ENCODE peak calls at places on chromosomes 3 and 15, in four cellular contexts. One of them, this sample, is unnamed.

GRCh38 chr3:46845860-46846623 is 17.2 kb downstream of the MYL3 start:
- DNase-seq in H1: peak
- DNase-seq in HepG2: no peak
- DNase-seq in K562: peak
- DNase-seq in this sample: no peak

GRCh38 chr15:90358124-90359033 is 6.3 kb downstream of the ZNF774 start:
- DNase-seq in H1: no peak
- DNase-seq in K562: no peak
- DNase-seq in HepG2: no peak
- DNase-seq in this sample: no peak

GRCh38 chr3:87436781-87437543 is 160.6 kb upstream of the POU1F1 start:
- DNase-seq in H1: no peak
- DNase-seq in K562: no peak
- DNase-seq in HepG2: no peak
- DNase-seq in this sample: no peak

GRCh38 chr3:115388825-115389224 is 234.5 kb upstream of the GAP43 start:
- DNase-seq in K562: no peak
- DNase-seq in HepG2: no peak
- DNase-seq in H1: no peak
- DNase-seq in this sample: no peak

GRCh38 chr15:31236184-31237041 is 90.2 kb upstream of the KLF13 start:
- DNase-seq in HepG2: peak
- DNase-seq in K562: peak
- DNase-seq in H1: no peak
- DNase-seq in this sample: no peak

GRCh38 chr3:38153986-38154608 is 11.2 kb upstream of the OXSR1 start:
- DNase-seq in HepG2: no peak
- DNase-seq in K562: no peak
- DNase-seq in H1: no peak
- DNase-seq in this sample: no peak

GRCh38 chr3:128301186-128302023 is 148.1 kb downstream of the EEFSEC start:
- DNase-seq in HepG2: no peak
- DNase-seq in H1: no peak
- DNase-seq in K562: no peak
- DNase-seq in this sample: no peak

GRCh38 chr3:33115024-33115768 is 1.4 kb downstream of the CRTAP start:
- DNase-seq in H1: no peak
- DNase-seq in K562: peak
- DNase-seq in HepG2: no peak
- DNase-seq in this sample: peak

GRCh38 chr3:157107037-157107436 is 52.9 kb downstream of the CCNL1 start:
- DNase-seq in K562: no peak
- DNase-seq in HepG2: no peak
- DNase-seq in H1: no peak
- DNase-seq in this sample: no peak

GRCh38 chr3:39960515-39961403 is 151.3 kb downstream of the MYRIP start:
- DNase-seq in H1: no peak
- DNase-seq in HepG2: no peak
- DNase-seq in K562: no peak
- DNase-seq in this sample: no peak

GRCh38 chr3:12049675-12050074 is 45.5 kb downstream of the SYN2 start:
- DNase-seq in HepG2: no peak
- DNase-seq in H1: no peak
- DNase-seq in K562: no peak
- DNase-seq in this sample: no peak

GRCh38 chr3:40588406-40588805 is 63.6 kb downstream of the ZNF621 start:
- DNase-seq in H1: no peak
- DNase-seq in K562: no peak
- DNase-seq in HepG2: peak
- DNase-seq in this sample: no peak

GRCh38 chr3:52247455-52248164 is 2.1 kb downstream of the PPM1M start:
- DNase-seq in H1: no peak
- DNase-seq in HepG2: no peak
- DNase-seq in K562: no peak
- DNase-seq in this sample: no peak

GRCh38 chr3:128133273-128133883 is 9.8 kb upstream of the RUVBL1 start:
- DNase-seq in HepG2: peak
- DNase-seq in H1: no peak
- DNase-seq in K562: no peak
- DNase-seq in this sample: peak

GRCh38 chr3:108603689-108604088 is 14.2 kb downstream of the DZIP3 start:
- DNase-seq in HepG2: no peak
- DNase-seq in H1: no peak
- DNase-seq in K562: no peak
- DNase-seq in this sample: no peak

GRCh38 chr15:59528965-59529402 is 82.6 kb upstream of the GCNT3 start:
- DNase-seq in H1: peak
- DNase-seq in K562: peak
- DNase-seq in HepG2: peak
- DNase-seq in this sample: peak

GRCh38 chr3:42394579-42395288 is 15.7 kb downstream of the LYZL4 start:
- DNase-seq in HepG2: no peak
- DNase-seq in K562: no peak
- DNase-seq in H1: no peak
- DNase-seq in this sample: no peak

GRCh38 chr3:60552581-60552980 is 698.7 kb downstream of the FHIT start:
- DNase-seq in HepG2: no peak
- DNase-seq in K562: no peak
- DNase-seq in H1: no peak
- DNase-seq in this sample: no peak

GRCh38 chr3:27340524-27340923 is 28.7 kb downstream of the NEK10 start:
- DNase-seq in H1: no peak
- DNase-seq in K562: no peak
- DNase-seq in HepG2: no peak
- DNase-seq in this sample: no peak

GRCh38 chr3:69385723-69386483 is at the start of gene FRMD4B:
- DNase-seq in HepG2: peak
- DNase-seq in K562: peak
- DNase-seq in H1: no peak
- DNase-seq in this sample: no peak

GRCh38 chr3:122760457-122761271 is 33.0 kb downstream of the HSPBAP1 start:
- DNase-seq in HepG2: no peak
- DNase-seq in K562: no peak
- DNase-seq in H1: peak
- DNase-seq in this sample: peak

GRCh38 chr15:60003243-60004018 is 680 bp upstream of the FOXB1 start:
- DNase-seq in HepG2: no peak
- DNase-seq in K562: no peak
- DNase-seq in H1: no peak
- DNase-seq in this sample: no peak

GRCh38 chr15:98217356-98217755 is 256.9 kb downstream of the ARRDC4 start:
- DNase-seq in H1: no peak
- DNase-seq in K562: no peak
- DNase-seq in HepG2: no peak
- DNase-seq in this sample: no peak

GRCh38 chr15:61521961-61522360 is 292.9 kb upstream of the RORA start:
- DNase-seq in HepG2: no peak
- DNase-seq in K562: no peak
- DNase-seq in H1: no peak
- DNase-seq in this sample: no peak

GRCh38 chr15:100733088-100733487 is 130.7 kb downstream of the ASB7 start:
- DNase-seq in K562: no peak
- DNase-seq in H1: no peak
- DNase-seq in HepG2: no peak
- DNase-seq in this sample: no peak

GRCh38 chr15:31278056-31278445 is 48.6 kb upstream of the KLF13 start:
- DNase-seq in H1: no peak
- DNase-seq in K562: peak
- DNase-seq in HepG2: no peak
- DNase-seq in this sample: no peak

GRCh38 chr15:50112488-50113186 is 6.4 kb downstream of the ATP8B4 start:
- DNase-seq in HepG2: no peak
- DNase-seq in H1: no peak
- DNase-seq in K562: no peak
- DNase-seq in this sample: no peak

GRCh38 chr3:163328680-163329079 is 1749.6 kb downstream of the SI start:
- DNase-seq in H1: peak
- DNase-seq in HepG2: no peak
- DNase-seq in K562: no peak
- DNase-seq in this sample: no peak

GRCh38 chr3:194439915-194440550 is 41.0 kb upstream of the GP5 start:
- DNase-seq in HepG2: no peak
- DNase-seq in H1: no peak
- DNase-seq in K562: no peak
- DNase-seq in this sample: no peak

GRCh38 chr3:14533457-14533958 is 6.6 kb downstream of the GRIP2 start:
- DNase-seq in K562: no peak
- DNase-seq in H1: no peak
- DNase-seq in HepG2: no peak
- DNase-seq in this sample: no peak

GRCh38 chr3:155525324-155525833 is 219.5 kb downstream of the PLCH1 start:
- DNase-seq in K562: no peak
- DNase-seq in HepG2: no peak
- DNase-seq in H1: no peak
- DNase-seq in this sample: no peak

GRCh38 chr3:183253364-183253960 is 409 bp downstream of the B3GNT5 start:
- DNase-seq in H1: no peak
- DNase-seq in HepG2: no peak
- DNase-seq in K562: peak
- DNase-seq in this sample: no peak

GRCh38 chr15:48759921-48760320 is 50.9 kb downstream of the CEP152 start:
- DNase-seq in HepG2: no peak
- DNase-seq in K562: no peak
- DNase-seq in H1: no peak
- DNase-seq in this sample: no peak

GRCh38 chr3:63467392-63467791 is 185.1 kb upstream of the SNTN start:
- DNase-seq in K562: no peak
- DNase-seq in HepG2: no peak
- DNase-seq in H1: no peak
- DNase-seq in this sample: no peak
- TF ChIP-seq FOSL1 in K562: no peak
- TF ChIP-seq FOSL1 in HepG2: no peak
- TF ChIP-seq FOSL1 in H1: no peak
- TF ChIP-seq FOSL1 in this sample: no peak

DNA sequence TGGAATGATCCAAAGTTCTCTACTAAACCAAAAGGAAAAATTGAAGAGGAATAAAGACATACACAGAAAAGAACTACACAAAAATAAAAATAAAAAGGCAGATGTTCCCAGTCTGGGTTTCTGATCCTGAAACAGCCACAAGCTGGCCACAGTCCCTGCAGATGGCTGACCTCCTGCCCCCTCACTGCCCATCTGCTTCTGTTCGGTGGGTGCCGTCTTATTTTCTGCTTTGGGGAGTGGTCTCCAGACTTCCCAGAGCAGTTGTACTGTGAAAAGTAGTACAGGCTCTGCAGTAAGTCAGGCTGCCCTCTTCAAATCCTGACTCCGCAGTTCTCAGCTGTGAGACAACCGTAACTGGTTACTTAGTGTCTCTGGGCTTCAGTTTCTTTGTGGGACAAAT is 94.5 kb downstream of the ARNT2 start:
- DNase-seq in K562: no peak
- DNase-seq in H1: no peak
- DNase-seq in HepG2: no peak
- DNase-seq in this sample: no peak
- H3K9ac ChIP-seq in K562: no peak
- H3K9ac ChIP-seq in H1: no peak
- H3K9ac ChIP-seq in HepG2: no peak
- H3K9ac ChIP-seq in this sample: no peak

GRCh38 chr3:126527455-126528211 is 3.7 kb downstream of the CHST13 start:
- DNase-seq in HepG2: no peak
- DNase-seq in H1: no peak
- DNase-seq in K562: no peak
- DNase-seq in this sample: no peak

GRCh38 chr3:126528419-126528799 is 4.5 kb downstream of the CHST13 start:
- DNase-seq in HepG2: no peak
- DNase-seq in K562: no peak
- DNase-seq in H1: no peak
- DNase-seq in this sample: no peak

GRCh38 chr3:126529585-126530170 is 5.7 kb downstream of the CHST13 start:
- DNase-seq in HepG2: no peak
- DNase-seq in K562: no peak
- DNase-seq in H1: no peak
- DNase-seq in this sample: no peak

GRCh38 chr3:126530171-126531050 is 6.5 kb downstream of the CHST13 start:
- DNase-seq in K562: no peak
- DNase-seq in HepG2: no peak
- DNase-seq in H1: no peak
- DNase-seq in this sample: no peak

GRCh38 chr3:126528800-126529541 is 5.0 kb downstream of the CHST13 start:
- DNase-seq in HepG2: peak
- DNase-seq in K562: no peak
- DNase-seq in H1: no peak
- DNase-seq in this sample: no peak
- TF ChIP-seq FOSL1 in HepG2: no peak
- TF ChIP-seq FOSL1 in K562: no peak
- TF ChIP-seq FOSL1 in H1: no peak
- TF ChIP-seq FOSL1 in this sample: no peak

DNA sequence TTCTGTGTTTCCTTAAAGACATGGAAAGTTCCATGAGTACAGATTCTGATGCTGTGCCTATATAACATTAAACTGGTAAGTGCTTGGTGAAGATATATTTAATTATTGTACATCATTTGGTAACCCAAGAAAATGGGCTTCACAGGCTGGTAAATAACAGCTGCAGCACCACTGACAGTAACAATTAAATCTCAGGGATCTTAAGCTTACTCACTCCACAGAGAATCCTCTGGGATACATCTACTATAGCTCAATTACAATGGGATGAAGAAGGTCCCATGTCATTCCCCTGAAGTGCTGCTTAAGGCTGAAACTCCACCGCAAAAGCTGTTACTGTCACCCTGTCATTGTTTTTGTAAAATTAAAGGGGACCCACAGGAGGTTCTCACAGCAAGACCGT is 153.0 kb downstream of the IMPG2 start:
- DNase-seq in HepG2: no peak
- DNase-seq in K562: no peak
- DNase-seq in H1: no peak
- DNase-seq in this sample: no peak
- H3K9ac ChIP-seq in HepG2: no peak
- H3K9ac ChIP-seq in K562: no peak
- H3K9ac ChIP-seq in H1: no peak
- H3K9ac ChIP-seq in this sample: no peak

GRCh38 chr3:111928613-111929012 is 50.2 kb upstream of the ABHD10 start:
- DNase-seq in H1: no peak
- DNase-seq in K562: no peak
- DNase-seq in HepG2: no peak
- DNase-seq in this sample: no peak

GRCh38 chr3:111923095-111923771 is 55.6 kb upstream of the ABHD10 start:
- DNase-seq in K562: no peak
- DNase-seq in HepG2: no peak
- DNase-seq in H1: no peak
- DNase-seq in this sample: peak

GRCh38 chr3:111923821-111924220 is 55.0 kb upstream of the ABHD10 start:
- DNase-seq in HepG2: no peak
- DNase-seq in H1: no peak
- DNase-seq in K562: no peak
- DNase-seq in this sample: no peak

GRCh38 chr3:111924283-111924682 is 54.5 kb upstream of the ABHD10 start:
- DNase-seq in HepG2: no peak
- DNase-seq in K562: no peak
- DNase-seq in H1: no peak
- DNase-seq in this sample: no peak

GRCh38 chr3:111926266-111926676 is 52.6 kb upstream of the ABHD10 start:
- DNase-seq in H1: no peak
- DNase-seq in HepG2: no peak
- DNase-seq in K562: no peak
- DNase-seq in this sample: peak
- TF ChIP-seq FOSL1 in H1: no peak
- TF ChIP-seq FOSL1 in HepG2: no peak
- TF ChIP-seq FOSL1 in K562: no peak
- TF ChIP-seq FOSL1 in this sample: no peak

GRCh38 chr15:70362911-70363310 is 265.2 kb upstream of the TLE3 start:
- DNase-seq in H1: peak
- DNase-seq in K562: peak
- DNase-seq in HepG2: peak
- DNase-seq in this sample: peak
- H3K9ac ChIP-seq in H1: no peak
- H3K9ac ChIP-seq in K562: no peak
- H3K9ac ChIP-seq in HepG2: no peak
- H3K9ac ChIP-seq in this sample: no peak